ENCODE peak calls at places on chromosome 12, in six cellular contexts. U, M, P, O, J and N are unnamed samples.

GRCh38 chr12:62516932-62517331 is 50.3 kb downstream of the MON2 start:
- DNase-seq in U (no peak), M (no peak), P (no peak), O (no peak), J (no peak), N (no peak)

GRCh38 chr12:43602738-43603137 is 50.7 kb upstream of the ADAMTS20 start:
- DNase-seq in U (no peak), M (no peak), P (no peak), O (no peak), J (no peak), N (no peak)

GRCh38 chr12:3727877-3728632 is 24.9 kb downstream of the CRACR2A start:
- DNase-seq in U (peak; percentile 57), M (no peak), P (peak; percentile 34), O (no peak), J (no peak), N (peak; percentile 10)

GRCh38 chr12:26608706-26609105 is 224.3 kb downstream of the ITPR2 start:
- DNase-seq in U (peak; percentile 50), M (no peak), P (no peak), O (no peak), J (no peak), N (no peak)

GRCh38 chr12:82593901-82594396 is 92.8 kb upstream of the TMTC2 start:
- DNase-seq in U (no peak), M (no peak), P (peak; percentile 71), O (no peak), J (no peak), N (peak; percentile 71)

GRCh38 chr12:96365604-96366230 is 34.5 kb downstream of the CDK17 start:
- DNase-seq in U (no peak), M (no peak), P (no peak), O (no peak), J (no peak), N (no peak)

GRCh38 chr12:64175254-64175945 is 46.7 kb downstream of the KICS2 start:
- DNase-seq in U (no peak), M (no peak), P (no peak), O (no peak), J (no peak), N (no peak)

GRCh38 chr12:111791507-111791906 is 24.8 kb downstream of the ALDH2 start:
- DNase-seq in U (no peak), M (no peak), P (no peak), O (no peak), J (no peak), N (no peak)

GRCh38 chr12:48442191-48442828 is 30.0 kb upstream of the ANP32D start:
- DNase-seq in U (no peak), M (peak; percentile 21), P (no peak), O (no peak), J (no peak), N (peak; percentile 40)

GRCh38 chr12:91982946-91983345 is 162.7 kb downstream of the BTG1 start:
- DNase-seq in U (no peak), M (no peak), P (no peak), O (no peak), J (no peak), N (no peak)

GRCh38 chr12:14902465-14902864 is 16.8 kb upstream of the MGP start:
- DNase-seq in U (no peak), M (no peak), P (no peak), O (no peak), J (no peak), N (no peak)

GRCh38 chr12:3046441-3047200 is 30.6 kb upstream of the TSPAN9 start:
- DNase-seq in U (no peak), M (no peak), P (no peak), O (no peak), J (no peak), N (no peak)

GRCh38 chr12:7879246-7879645 is 6.5 kb upstream of the SLC2A14 start:
- DNase-seq in U (no peak), M (no peak), P (no peak), O (no peak), J (no peak), N (no peak)

GRCh38 chr12:64178122-64178521 is 44.0 kb downstream of the KICS2 start:
- DNase-seq in U (no peak), M (no peak), P (no peak), O (no peak), J (no peak), N (no peak)

GRCh38 chr12:105882404-105882803 is 256.4 kb downstream of the NUAK1 start:
- DNase-seq in U (peak; percentile 45), M (no peak), P (no peak), O (no peak), J (no peak), N (no peak)

GRCh38 chr12:108980831-108981618 is 39.8 kb downstream of the SVOP start:
- DNase-seq in U (no peak), M (no peak), P (no peak), O (no peak), J (no peak), N (no peak)

GRCh38 chr12:127293507-127294310 is 973.3 kb upstream of the TMEM132C start:
- DNase-seq in U (peak; percentile 28), M (peak; percentile 28), P (no peak), O (peak; percentile 86), J (peak; percentile 12), N (peak; percentile 52)

GRCh38 chr12:75854681-75855309 is 176.8 kb downstream of the PHLDA1 start:
- DNase-seq in U (peak; percentile 57), M (no peak), P (no peak), O (no peak), J (no peak), N (no peak)

GRCh38 chr12:111428728-111429175 is 23.0 kb downstream of the SH2B3 start:
- DNase-seq in U (no peak), M (no peak), P (no peak), O (no peak), J (no peak), N (peak; percentile 55)

GRCh38 chr12:132488127-132489077 is 1.5 kb upstream of the FBRSL1 start:
- DNase-seq in U (no peak), M (no peak), P (no peak), O (no peak), J (no peak), N (peak; percentile 53)

GRCh38 chr12:112198120-112198733 is 72.9 kb downstream of the TRAFD1 start:
- DNase-seq in U (peak; percentile 12), M (peak; percentile 90), P (peak; percentile 49), O (no peak), J (peak; percentile 10), N (peak; percentile 73)

GRCh38 chr12:77923882-77924281 is 93.2 kb downstream of the NAV3 start:
- DNase-seq in U (no peak), M (no peak), P (no peak), O (no peak), J (no peak), N (no peak)

GRCh38 chr12:67991158-67991557 is 1.9 kb downstream of the IFNG-AS1 start:
- DNase-seq in U (no peak), M (no peak), P (no peak), O (no peak), J (no peak), N (peak; percentile 78)

GRCh38 chr12:111638576-111638975 is 39.5 kb upstream of the ATXN2 start:
- DNase-seq in U (no peak), M (no peak), P (no peak), O (no peak), J (no peak), N (no peak)

GRCh38 chr12:68449196-68449595 is 117.0 kb upstream of the MDM1 start:
- DNase-seq in U (no peak), M (no peak), P (no peak), O (no peak), J (no peak), N (no peak)

GRCh38 chr12:79954037-79954436 is 19.1 kb upstream of the PPP1R12A start:
- DNase-seq in U (no peak), M (no peak), P (no peak), O (no peak), J (no peak), N (no peak)

GRCh38 chr12:104952816-104953215 is 5.3 kb downstream of the SLC41A2 start:
- DNase-seq in U (no peak), M (no peak), P (no peak), O (no peak), J (no peak), N (no peak)

GRCh38 chr12:49838973-49839633 is 3.8 kb downstream of the BCDIN3D start:
- DNase-seq in U (no peak), M (peak; percentile 60), P (peak; percentile 37), O (no peak), J (no peak), N (peak; percentile 62)

GRCh38 chr12:49187184-49187583 is 1.7 kb downstream of the TUBA1A start:
- DNase-seq in U (peak; percentile 15), M (no peak), P (peak; percentile 84), O (peak; percentile 49), J (no peak), N (no peak)